ENCODE peak calls at places on chromosomes 12 and 14, in eight cellular contexts. Z is GM12865; W is cardiac muscle cell; J is mucosa of descending colon; H is stimulated activated CD4-positive, alpha-beta T cell treated with anti-CD3 and anti-CD28 coated beads, Interleukin-15, amount 100 ng/mL, for 48 hours; R is NCI-H1105; I is AG20443; V is activated CD4-positive, alpha-beta T cell treated with anti-CD3 and anti-CD28 coated beads for 1 hour. G is an unnamed sample.

GRCh38 chr12:28710882-28711281 is 438.2 kb upstream of the FAR2 start:
- DNase-seq in Z (no peak), W (peak), J (no peak), H (no peak), R (no peak), I (peak), V (no peak), G (no peak)

GRCh38 chr12:114288071-114288470 is 117.9 kb downstream of the TBX5 start:
- DNase-seq in Z (no peak), W (peak), J (no peak), H (no peak), R (no peak), I (peak), V (no peak), G (no peak)

GRCh38 chr12:89389755-89390661 is 37.7 kb upstream of the DUSP6 start:
- DNase-seq in Z (no peak), W (peak), J (no peak), H (no peak), R (no peak), I (no peak), V (no peak), G (no peak)

GRCh38 chr12:69027411-69027811 is 94.4 kb upstream of the CPM start:
- DNase-seq in Z (no peak), W (peak), J (no peak), H (no peak), R (no peak), I (no peak), V (no peak), G (no peak)

GRCh38 chr14:95140060-95140858 is 17.1 kb downstream of the DICER1 start:
- DNase-seq in Z (no peak), W (peak), J (no peak), H (no peak), R (no peak), I (peak), V (no peak), G (no peak)

GRCh38 chr12:124856842-124857178 is 6.9 kb downstream of the SCARB1 start:
- DNase-seq in Z (no peak), W (no peak), J (no peak), H (no peak), R (no peak), I (no peak), V (no peak), G (no peak)

GRCh38 chr12:57770734-57771133 is 1.2 kb downstream of the METTL1 start:
- DNase-seq in Z (no peak), W (no peak), J (no peak), H (no peak), R (no peak), I (no peak), V (no peak), G (no peak)

GRCh38 chr14:33465952-33466700 is 484.7 kb downstream of the EGLN3 start:
- DNase-seq in Z (no peak), W (no peak), J (no peak), H (no peak), R (no peak), I (no peak), V (no peak), G (no peak)

GRCh38 chr14:49950275-49951250 is 57.7 kb downstream of the ARF6 start:
- DNase-seq in Z (no peak), W (no peak), J (peak), H (no peak), R (peak), I (no peak), V (no peak), G (no peak)

GRCh38 chr12:109839444-109839843 is 6.2 kb upstream of the TRPV4 start:
- DNase-seq in Z (no peak), W (no peak), J (no peak), H (no peak), R (no peak), I (no peak), V (no peak), G (no peak)

GRCh38 chr14:45015133-45015532 is 53.1 kb downstream of the TOGARAM1 start:
- DNase-seq in Z (no peak), W (no peak), J (no peak), H (no peak), R (no peak), I (no peak), V (no peak), G (no peak)

GRCh38 chr12:132516064-132517012 is 26.4 kb downstream of the FBRSL1 start:
- DNase-seq in Z (no peak), W (no peak), J (no peak), H (no peak), R (no peak), I (no peak), V (no peak), G (no peak)

GRCh38 chr12:10941916-10942607 is 3.0 kb upstream of the TAS2R14 start:
- DNase-seq in Z (no peak), W (no peak), J (no peak), H (no peak), R (no peak), I (no peak), V (no peak), G (no peak)

GRCh38 chr14:51597511-51597920 is 54.2 kb upstream of the FRMD6 start:
- DNase-seq in Z (no peak), W (no peak), J (no peak), H (no peak), R (no peak), I (peak), V (no peak), G (no peak)

G was measured in A549.